ENCODE peak calls at places on chromosomes 3 and 15, in ten cellular contexts. Y is T-helper 17 cell; H is NCI-H1092; P is stimulated activated CD8-positive, alpha-beta memory T cell treated with anti-CD3 and anti-CD28 coated beads, Interleukin-12 subunit alpha, Interleukin-12 subunit beta, amount 100 ng/mL, for 4 hours; Q is astrocyte of the spinal cord; F is A549; J is CD4-positive, alpha-beta T cell; B is stimulated activated CD4-positive, alpha-beta T cell treated with anti-CD3 and anti-CD28 coated beads, Interleukin-2, amount 100 ng/mL, for 24 hours; N is effector CD4-positive, alpha-beta T cell; W is PC-9. X is an unnamed sample.

GRCh38 chr15:63599401-63600000 is 2.3 kb downstream of the FBXL22 start:
- DNase-seq in Y (no peak), H (no peak), P (no peak), Q (peak), F (peak), J (no peak), B (peak), N (peak), W (peak), X (no peak)

GRCh38 chr3:45125550-45126026 is 20.6 kb downstream of the CDCP1 start:
- DNase-seq in Y (no peak), H (no peak), P (no peak), Q (no peak), F (no peak), J (no peak), B (no peak), N (no peak), W (peak), X (no peak)

GRCh38 chr15:68730491-68731317 is 90.0 kb downstream of the ANP32A start:
- DNase-seq in Y (no peak), H (no peak), P (no peak), Q (peak), F (peak), J (no peak), B (peak), N (no peak), W (no peak), X (no peak)

GRCh38 chr3:123469323-123469995 is 20.6 kb upstream of the ADCY5 start:
- DNase-seq in Y (no peak), H (no peak), P (no peak), Q (no peak), F (no peak), J (no peak), B (no peak), N (no peak), W (no peak), X (no peak)

GRCh38 chr15:86892774-86893449 is 813.2 kb downstream of the AGBL1 start:
- DNase-seq in Y (no peak), H (no peak), P (no peak), Q (peak), F (no peak), J (no peak), B (no peak), N (no peak), W (no peak), X (peak)

GRCh38 chr3:165868088-165868487 is 30.9 kb upstream of the BCHE start:
- DNase-seq in Y (no peak), H (no peak), P (no peak), Q (no peak), F (no peak), J (no peak), B (no peak), N (no peak), W (no peak), X (no peak)

GRCh38 chr3:161035711-161036110 is 69.4 kb downstream of the B3GALNT1 start:
- DNase-seq in Y (no peak), H (no peak), P (no peak), Q (peak), F (no peak), J (no peak), B (no peak), N (no peak), W (no peak), X (no peak)

GRCh38 chr3:62876064-62876463 is 848 bp upstream of the CADPS start:
- DNase-seq in Y (no peak), H (peak), P (no peak), Q (peak), F (peak), J (no peak), B (no peak), N (no peak), W (no peak), X (no peak)

GRCh38 chr3:131960324-131960723 is 74.5 kb downstream of the CPNE4 start:
- DNase-seq in Y (no peak), H (no peak), P (no peak), Q (peak), F (no peak), J (no peak), B (no peak), N (no peak), W (peak), X (no peak)

GRCh38 chr15:98085003-98085639 is 124.6 kb downstream of the ARRDC4 start:
- DNase-seq in Y (no peak), H (peak), P (no peak), Q (peak), F (peak), J (peak), B (peak), N (no peak), W (peak), X (no peak)

GRCh38 chr15:51094606-51095569 is at the start of gene TNFAIP8L3:
- DNase-seq in Y (no peak), H (no peak), P (no peak), Q (no peak), F (no peak), J (no peak), B (no peak), N (no peak), W (no peak), X (peak)

GRCh38 chr3:190497809-190498208 is 16.1 kb upstream of the IL1RAP start:
- DNase-seq in Y (no peak), H (no peak), P (no peak), Q (no peak), F (no peak), J (no peak), B (no peak), N (no peak), W (no peak), X (no peak)